ENCODE peak calls at places on chromosome 9, in eight cellular contexts. O is effector CD4-positive, alpha-beta T cell; C is endothelial cell; W is Right ventricle myocardium superior; Z is glomerular endothelial cell; L is NCI-H187 treated with DMSO at 0.1 percent for 48 hours; N is HEK293T; P is stimulated activated CD4-positive, alpha-beta T cell treated with anti-CD3 and anti-CD28 coated beads, Interleukin-15, amount 100 ng/mL, for 1 hour. E is an unnamed sample.

GRCh38 chr9:73179594-73179993 is 27.9 kb downstream of the ANXA1 start:
- DNase-seq in C (no peak), W (no peak), N (no peak), Z (no peak), P (no peak), O (no peak), L (no peak), E (peak; percentile 70)

GRCh38 chr9:90860826-90861225 is 59.2 kb downstream of the SYK start:
- DNase-seq in N (no peak), P (no peak), W (no peak), Z (no peak), L (no peak), C (no peak), O (no peak), E (no peak)

GRCh38 chr9:96344458-96345180 is 38.9 kb downstream of the SLC35D2 start:
- DNase-seq in Z (peak; percentile 93), P (no peak), C (no peak), L (no peak), O (no peak), W (no peak), N (peak; percentile 27), E (peak; percentile 94)

GRCh38 chr9:13586726-13587392 is 307.4 kb upstream of the MPDZ start:
- DNase-seq in O (no peak), P (no peak), Z (no peak), C (peak; percentile 12), W (no peak), N (no peak), L (no peak), E (no peak)

GRCh38 chr9:90838761-90839160 is 37.1 kb downstream of the SYK start:
- DNase-seq in N (no peak), C (no peak), L (no peak), O (no peak), Z (no peak), W (no peak), P (no peak), E (no peak)

GRCh38 chr9:26983340-26983739 is 22.1 kb downstream of the LRRC19 start:
- DNase-seq in C (no peak), W (no peak), N (no peak), P (no peak), L (no peak), Z (no peak), O (no peak), E (no peak)

GRCh38 chr9:28692012-28692411 is 1118.7 kb upstream of the C9orf72 start:
- DNase-seq in P (no peak), O (no peak), L (no peak), Z (no peak), C (no peak), N (no peak), W (no peak), E (no peak)

GRCh38 chr9:86410281-86410680 is 56.1 kb upstream of the TUT7 start:
- DNase-seq in L (no peak), N (no peak), P (no peak), C (no peak), O (no peak), W (no peak), Z (no peak), E (peak; percentile 50)

GRCh38 chr9:109887079-109887478 is 107.1 kb downstream of the PALM2AKAP2 start:
- DNase-seq in Z (no peak), W (no peak), N (no peak), C (no peak), L (no peak), P (no peak), O (no peak), E (peak; percentile 81)

GRCh38 chr9:85522459-85523092 is 219.2 kb downstream of the AGTPBP1 start:
- DNase-seq in P (no peak), W (peak; percentile 82), N (no peak), C (peak; percentile 58), L (no peak), O (no peak), Z (no peak), E (peak; percentile 34)

E was measured in foreskin fibroblast.